ENCODE peak calls at places on chromosomes 2 and 18, in nine cellular contexts. I, T, E, W, F, V, K, U and H are unnamed samples.

GRCh38 chr2:238448031-238448955 is 21.6 kb downstream of the ASB1 start:
- DNase-seq in I (no peak), T (no peak), E (no peak), W (no peak), F (no peak), V (no peak), K (no peak), U (no peak), H (no peak)

GRCh38 chr2:152513029-152513428 is 178.1 kb downstream of the FMNL2 start:
- DNase-seq in I (no peak), T (no peak), E (no peak), W (no peak), F (no peak), V (no peak), K (no peak), U (no peak), H (no peak)

GRCh38 chr2:241064008-241064801 is 37.9 kb downstream of the MTERF4 start:
- DNase-seq in I (peak), T (no peak), E (no peak), W (peak), F (no peak), V (peak), K (peak), U (no peak), H (no peak)

GRCh38 chr2:199932312-199932855 is 21.3 kb downstream of the C2orf69 start:
- DNase-seq in I (no peak), T (no peak), E (peak), W (no peak), F (no peak), V (no peak), K (no peak), U (no peak), H (no peak)

GRCh38 chr2:185318271-185318724 is 420.3 kb upstream of the FSIP2 start:
- DNase-seq in I (no peak), T (no peak), E (no peak), W (no peak), F (no peak), V (no peak), K (no peak), U (no peak), H (no peak)

GRCh38 chr2:209872675-209873074 is 101.0 kb downstream of the UNC80 start:
- DNase-seq in I (no peak), T (no peak), E (peak), W (no peak), F (peak), V (no peak), K (no peak), U (no peak), H (no peak)

GRCh38 chr2:192208848-192209247 is 14.1 kb upstream of the TMEFF2 start:
- DNase-seq in I (no peak), T (no peak), E (peak), W (no peak), F (no peak), V (no peak), K (no peak), U (no peak), H (no peak)

GRCh38 chr2:219206442-219207253 is at the start of gene ZFAND2B:
- DNase-seq in I (peak), T (peak), E (peak), W (peak), F (no peak), V (peak), K (peak), U (peak), H (no peak)

GRCh38 chr18:9905401-9905922 is 8.4 kb upstream of the VAPA start:
- DNase-seq in I (no peak), T (no peak), E (no peak), W (no peak), F (peak), V (no peak), K (no peak), U (no peak), H (no peak)

GRCh38 chr18:410103-410502 is 90.4 kb downstream of the COLEC12 start:
- DNase-seq in I (no peak), T (no peak), E (no peak), W (no peak), F (no peak), V (no peak), K (no peak), U (no peak), H (no peak)

GRCh38 chr18:44898536-44898935 is 217.8 kb downstream of the SETBP1 start:
- DNase-seq in I (no peak), T (no peak), E (no peak), W (no peak), F (no peak), V (no peak), K (no peak), U (no peak), H (no peak)

GRCh38 chr2:235049069-235049468 is 97.3 kb downstream of the SH3BP4 start:
- DNase-seq in I (peak), T (no peak), E (no peak), W (no peak), F (no peak), V (peak), K (no peak), U (no peak), H (no peak)

GRCh38 chr2:231715988-231716616 is 7.8 kb downstream of the PTMA start:
- DNase-seq in I (peak), T (no peak), E (no peak), W (no peak), F (no peak), V (no peak), K (no peak), U (no peak), H (no peak)

GRCh38 chr2:3751832-3752231 is 48.5 kb downstream of the DCDC2C start:
- DNase-seq in I (no peak), T (no peak), E (no peak), W (no peak), F (no peak), V (no peak), K (no peak), U (no peak), H (no peak)

GRCh38 chr2:138997849-138998517 is 217.8 kb upstream of the NXPH2 start:
- DNase-seq in I (no peak), T (no peak), E (peak), W (no peak), F (peak), V (no peak), K (no peak), U (no peak), H (no peak)

GRCh38 chr18:69943021-69943420 is 4.7 kb downstream of the CD226 start:
- DNase-seq in I (no peak), T (no peak), E (no peak), W (no peak), F (no peak), V (no peak), K (no peak), U (no peak), H (no peak)
- TF ChIP-seq CTCF in I (no peak), T (no peak), E (no peak), W (no peak), F (no peak), V (no peak), K (peak), U (peak), H (no peak)

GRCh38 chr18:58850784-58851469 is 13.8 kb upstream of the ZNF532 start:
- DNase-seq in I (no peak), T (no peak), E (no peak), W (no peak), F (no peak), V (no peak), K (no peak), U (no peak), H (no peak)
- H3K4me3 ChIP-seq in I (no peak), T (no peak), E (no peak), W (no peak), F (no peak), V (no peak), K (no peak), U (no peak), H (no peak)

GRCh38 chr2:157836531-157836930 is 39.6 kb downstream of the ACVR1 start:
- DNase-seq in I (no peak), T (no peak), E (no peak), W (no peak), F (no peak), V (peak), K (no peak), U (no peak), H (no peak)
- TF ChIP-seq CTCF in I (no peak), T (no peak), E (no peak), W (no peak), F (no peak), V (no peak), K (no peak), U (no peak), H (no peak)

DNA sequence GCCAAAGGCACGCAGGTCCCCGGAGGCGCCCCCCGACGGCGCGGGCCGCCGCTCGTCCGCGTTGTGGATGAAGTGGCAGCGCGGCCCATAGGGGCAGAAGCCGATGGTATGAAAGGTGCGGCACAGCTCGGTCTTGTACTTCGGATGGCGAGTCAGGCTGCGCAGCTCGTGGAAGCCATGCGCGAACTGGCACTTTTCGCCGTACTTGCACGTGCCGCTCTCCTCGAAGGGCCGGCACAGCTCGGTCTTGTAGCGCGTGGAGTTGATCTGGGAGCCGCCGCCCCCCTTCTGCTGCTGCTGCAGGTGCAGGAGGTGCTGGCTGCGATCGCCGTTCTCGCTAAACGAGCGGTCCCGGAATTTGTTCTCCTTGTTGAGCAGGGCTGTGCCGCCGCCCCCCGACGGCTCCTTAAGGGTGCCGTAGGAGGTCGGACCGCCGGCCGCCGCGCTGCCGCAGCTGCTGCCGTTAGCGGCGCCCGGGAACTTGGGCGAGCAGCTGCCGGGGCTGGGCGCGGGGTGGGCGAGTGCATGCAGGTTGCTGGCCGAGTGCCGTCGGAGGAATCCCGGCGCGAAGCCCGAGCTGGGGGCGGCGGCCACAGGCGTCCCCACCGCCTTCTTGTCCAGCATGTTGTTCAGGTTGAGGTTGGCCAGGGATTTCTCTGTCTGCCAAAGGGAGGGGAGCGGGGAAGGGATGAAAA is 1.2 kb downstream of the ZFP36L2 start:
- DNase-seq in I (peak), T (no peak), E (peak), W (peak), F (no peak), V (peak), K (peak), U (peak), H (no peak)
- H3K4me3 ChIP-seq in I (peak), T (peak), E (peak), W (peak), F (peak), V (peak), K (peak), U (peak), H (peak)

DNA sequence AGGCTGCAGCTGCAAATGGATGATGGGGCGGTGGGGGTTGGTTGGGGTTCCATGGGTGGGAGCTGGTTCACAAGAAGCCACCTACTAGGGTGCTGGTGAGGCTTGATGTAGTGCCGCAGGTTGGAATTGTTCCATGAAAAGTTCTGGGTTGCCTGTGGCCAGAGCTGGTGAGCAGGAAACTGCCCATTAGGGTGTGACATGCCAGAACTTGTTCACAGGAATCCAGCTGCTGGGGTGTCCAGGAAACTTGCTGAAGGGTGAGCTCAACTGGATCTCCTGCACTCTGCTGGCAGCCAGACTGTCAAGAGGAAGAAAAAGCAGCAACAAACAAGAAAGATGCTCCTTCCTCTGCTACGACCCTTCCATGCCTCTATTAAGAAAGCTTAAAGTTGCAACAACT is 48.8 kb downstream of the MAP3K20 start:
- DNase-seq in I (no peak), T (no peak), E (peak), W (no peak), F (peak), V (no peak), K (no peak), U (peak), H (no peak)
- TF ChIP-seq CTCF in I (no peak), T (no peak), E (no peak), W (no peak), F (no peak), V (no peak), K (no peak), U (no peak), H (no peak)

GRCh38 chr2:102356741-102357140 is 1.1 kb downstream of the IL18R1 start:
- DNase-seq in I (no peak), T (no peak), E (no peak), W (no peak), F (no peak), V (no peak), K (no peak), U (no peak), H (no peak)
- H3K4me3 ChIP-seq in I (peak), T (peak), E (no peak), W (peak), F (no peak), V (peak), K (peak), U (no peak), H (no peak)

GRCh38 chr2:100876231-100876860 is 56.4 kb downstream of the NPAS2 start:
- DNase-seq in I (no peak), T (no peak), E (peak), W (no peak), F (no peak), V (no peak), K (no peak), U (no peak), H (no peak)
- TF ChIP-seq CTCF in I (no peak), T (no peak), E (no peak), W (no peak), F (no peak), V (no peak), K (no peak), U (no peak), H (no peak)

DNA sequence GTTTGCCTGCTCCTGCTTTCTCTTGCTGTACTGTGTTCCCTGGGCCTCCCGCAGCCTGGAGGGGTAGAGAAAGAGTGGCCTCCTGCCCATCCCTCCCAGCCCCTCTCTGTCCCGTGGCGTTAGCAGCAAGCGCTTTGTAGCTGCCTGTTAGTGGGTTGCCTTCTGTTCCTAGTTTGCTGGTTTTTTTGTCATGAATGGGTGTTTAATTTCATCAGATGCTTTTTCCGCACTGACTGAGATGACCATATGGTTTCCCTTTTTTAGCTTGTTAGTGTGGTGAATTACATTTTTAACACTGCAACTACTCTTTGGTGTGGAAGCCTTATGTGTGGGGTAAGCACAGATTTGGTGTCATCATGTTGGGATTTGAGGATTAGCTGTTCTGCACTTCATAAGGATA is 32.3 kb downstream of the ASAP2 start:
- DNase-seq in I (no peak), T (no peak), E (no peak), W (peak), F (no peak), V (no peak), K (no peak), U (no peak), H (no peak)
- H3K4me3 ChIP-seq in I (no peak), T (no peak), E (no peak), W (no peak), F (no peak), V (no peak), K (no peak), U (no peak), H (no peak)

DNA sequence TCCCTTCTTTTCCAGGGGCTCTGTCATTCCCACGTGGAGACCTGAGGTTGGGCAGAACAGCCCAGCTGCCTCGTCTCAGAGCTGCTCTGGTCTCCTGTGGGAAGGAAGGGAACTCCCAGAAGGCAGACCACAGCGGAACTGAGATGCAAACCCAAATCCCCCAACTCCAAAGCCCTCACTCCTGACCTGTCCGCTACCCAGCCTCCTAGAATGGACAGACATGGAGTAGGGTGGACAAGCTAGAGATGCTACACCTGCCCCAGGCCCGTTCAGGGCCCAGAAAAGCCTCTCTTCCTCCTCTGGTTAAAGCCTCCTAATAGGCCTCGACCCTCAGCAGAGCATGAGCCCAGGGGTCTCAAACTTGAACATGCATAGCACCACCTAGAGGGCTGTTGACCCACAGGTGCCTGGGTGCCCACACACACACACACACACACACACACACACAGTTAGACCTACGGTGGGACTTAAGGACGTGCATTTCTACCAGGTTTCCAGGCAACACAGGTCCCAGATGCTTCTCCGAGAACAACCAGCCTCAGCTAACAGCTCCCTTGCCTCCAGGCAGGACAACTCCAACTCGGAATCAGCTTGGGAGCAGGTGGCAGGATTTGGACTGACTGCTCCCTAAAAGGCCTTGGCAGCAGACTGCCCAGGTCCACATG is 93.5 kb downstream of the TNS1 start:
- DNase-seq in I (no peak), T (no peak), E (no peak), W (peak), F (no peak), V (no peak), K (no peak), U (no peak), H (no peak)
- TF ChIP-seq CTCF in I (no peak), T (peak), E (no peak), W (no peak), F (peak), V (no peak), K (no peak), U (peak), H (no peak)